ENCODE peak calls at places on chromosomes 5 and 9, in four cellular contexts. W is GM23248, M is fibroblast of lung, P is mammary epithelial cell. C is an unnamed sample.

GRCh38 chr9:126057461-126057860 is 269.2 kb upstream of the MVB12B start:
- DNase-seq in W (no peak), M (no peak), P (no peak), C (no peak)

GRCh38 chr5:36602711-36603321 is 3.6 kb upstream of the SLC1A3 start:
- DNase-seq in M (no peak), W (no peak), P (no peak), C (no peak)

GRCh38 chr9:110161940-110162339 is 46.0 kb downstream of the C9orf152 start:
- DNase-seq in P (no peak), M (no peak), W (no peak), C (no peak)

GRCh38 chr9:8679405-8679951 is 879.9 kb upstream of the DMAC1 start:
- DNase-seq in P (no peak), W (no peak), M (peak; percentile 26), C (no peak)

GRCh38 chr9:89097219-89097618 is 81.4 kb downstream of the SHC3 start:
- DNase-seq in M (no peak), W (no peak), P (no peak), C (no peak)

GRCh38 chr9:127982912-127983311 is 2.1 kb upstream of the EEIG1 start:
- DNase-seq in P (no peak), M (no peak), W (no peak), C (peak; percentile 36)

GRCh38 chr9:120622790-120623189 is 42.8 kb upstream of the CDK5RAP2 start:
- DNase-seq in P (no peak), W (no peak), M (no peak), C (no peak)

GRCh38 chr5:123068368-123068767 is 20.7 kb upstream of the PRDM6 start:
- DNase-seq in P (no peak), W (no peak), M (no peak), C (no peak)

GRCh38 chr5:104659497-104659896 is 1096.9 kb upstream of the NUDT12 start:
- DNase-seq in P (no peak), M (no peak), W (no peak), C (no peak)

GRCh38 chr9:121886759-121887485 is 206.2 kb downstream of the TTLL11 start:
- DNase-seq in M (no peak), W (no peak), P (no peak), C (no peak)

GRCh38 chr5:86861514-86861913 is 243.8 kb downstream of the COX7C start:
- DNase-seq in M (no peak), W (no peak), P (no peak), C (no peak)

GRCh38 chr9:93007529-93008058 is 50.9 kb upstream of the SUSD3 start:
- DNase-seq in P (no peak), M (no peak), W (no peak), C (no peak)

GRCh38 chr9:10050016-10050415 is 562.8 kb downstream of the PTPRD start:
- DNase-seq in W (peak; percentile 55), M (peak; percentile 43), P (peak; percentile 41), C (no peak)

GRCh38 chr9:31950756-31951155 is 433.7 kb upstream of the ACO1 start:
- DNase-seq in P (no peak), W (no peak), M (no peak), C (no peak)

GRCh38 chr9:127121628-127122175 is 733 bp downstream of the ANGPTL2 start:
- DNase-seq in W (peak; percentile 78), M (peak; percentile 38), P (no peak), C (peak; percentile 89)

GRCh38 chr5:119470851-119471451 is 18.7 kb downstream of the HSD17B4 start:
- DNase-seq in P (peak; percentile 19), M (peak; percentile 72), W (peak; percentile 56), C (no peak)

GRCh38 chr9:31355159-31355882 is 1029.1 kb upstream of the ACO1 start:
- DNase-seq in P (no peak), M (no peak), W (no peak), C (no peak)

GRCh38 chr9:16121593-16121992 is 568.8 kb downstream of the CCDC171 start:
- DNase-seq in M (no peak), P (no peak), W (peak; percentile 68), C (no peak)
- H3K27ac ChIP-seq in M (no peak overlapping the region), P (no peak overlapping the region), W (peak overlapping the region; percentile 12), C (peak overlapping the region; percentile 87)

GRCh38 chr5:109959652-109960051 is 269.9 kb downstream of the MAN2A1 start:
- DNase-seq in P (no peak), W (no peak), M (no peak), C (peak; percentile 32)

GRCh38 chr5:109958082-109958481 is 268.4 kb downstream of the MAN2A1 start:
- DNase-seq in P (no peak), W (no peak), M (no peak), C (no peak)

GRCh38 chr5:109964136-109964535 is 274.4 kb downstream of the MAN2A1 start:
- DNase-seq in M (no peak), P (peak; percentile 24), W (peak; percentile 23), C (no peak)

GRCh38 chr5:109962882-109963603 is 273.3 kb downstream of the MAN2A1 start:
- DNase-seq in M (no peak), P (no peak), W (no peak), C (no peak)

DNA sequence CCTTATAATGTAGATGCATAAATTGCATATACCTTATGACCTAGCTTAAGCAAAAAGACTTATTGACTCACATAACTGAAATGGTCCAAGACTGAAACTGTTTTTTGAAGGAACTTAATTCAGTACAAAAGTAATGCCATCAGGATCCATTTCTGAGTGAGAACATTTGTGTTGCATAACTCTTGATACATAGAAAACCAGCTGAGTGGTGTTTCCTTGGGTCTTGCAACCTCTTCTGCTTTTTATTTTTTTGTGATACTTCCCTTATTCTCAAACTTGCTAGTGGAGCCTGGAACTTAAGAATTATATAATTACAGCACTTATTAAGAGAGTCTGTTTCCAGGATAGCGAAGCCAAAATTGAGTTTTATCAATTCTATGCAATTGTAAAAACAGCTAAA is 272.0 kb downstream of the MAN2A1 start:
- DNase-seq in W (no peak), M (no peak), P (no peak), C (peak; percentile 10)
- H3K4me2 ChIP-seq in W (no peak overlapping the region), M (no peak overlapping the region), P (no peak overlapping the region), C (no peak overlapping the region)

GRCh38 chr5:177447066-177447610 is 524 bp downstream of the PRR7 start:
- DNase-seq in W (peak; percentile 76), P (peak; percentile 45), M (peak; percentile 36), C (peak; percentile 96)

GRCh38 chr5:177447611-177448243 is 1.1 kb downstream of the PRR7 start:
- DNase-seq in W (peak; percentile 83), M (peak; percentile 81), P (peak; percentile 94), C (peak; percentile 99)

GRCh38 chr5:177450672-177451424 is 4.2 kb downstream of the PRR7 start:
- DNase-seq in M (no peak), P (no peak), W (no peak), C (no peak)

GRCh38 chr5:177448244-177448950 is 1.8 kb downstream of the PRR7 start:
- DNase-seq in M (no peak), P (no peak), W (no peak), C (peak; percentile 88)

GRCh38 chr5:177449140-177450061 is 2.8 kb downstream of the PRR7 start:
- DNase-seq in W (no peak), M (no peak), P (peak; percentile 58), C (no peak)
- H3K27ac ChIP-seq in W (no peak overlapping the region), M (no peak overlapping the region), P (no peak overlapping the region), C (no peak overlapping the region)

GRCh38 chr5:43420241-43420640 is 8.1 kb upstream of the CCL28 start:
- DNase-seq in M (no peak), W (no peak), P (no peak), C (no peak)
- H3K4me2 ChIP-seq in M (no peak overlapping the region), W (no peak overlapping the region), P (no peak overlapping the region), C (no peak overlapping the region)

GRCh38 chr5:56464935-56465756 is 232.0 kb upstream of the ANKRD55 start:
- DNase-seq in P (no peak), M (no peak), W (peak; percentile 40), C (no peak)

GRCh38 chr5:56461584-56461983 is 228.5 kb upstream of the ANKRD55 start:
- DNase-seq in W (no peak), M (no peak), P (no peak), C (no peak)

GRCh38 chr5:56466136-56466816 is 233.1 kb upstream of the ANKRD55 start:
- DNase-seq in M (no peak), W (no peak), P (no peak), C (no peak)

GRCh38 chr5:56465757-56466127 is 232.6 kb upstream of the ANKRD55 start:
- DNase-seq in W (peak; percentile 14), M (no peak), P (no peak), C (no peak)

DNA sequence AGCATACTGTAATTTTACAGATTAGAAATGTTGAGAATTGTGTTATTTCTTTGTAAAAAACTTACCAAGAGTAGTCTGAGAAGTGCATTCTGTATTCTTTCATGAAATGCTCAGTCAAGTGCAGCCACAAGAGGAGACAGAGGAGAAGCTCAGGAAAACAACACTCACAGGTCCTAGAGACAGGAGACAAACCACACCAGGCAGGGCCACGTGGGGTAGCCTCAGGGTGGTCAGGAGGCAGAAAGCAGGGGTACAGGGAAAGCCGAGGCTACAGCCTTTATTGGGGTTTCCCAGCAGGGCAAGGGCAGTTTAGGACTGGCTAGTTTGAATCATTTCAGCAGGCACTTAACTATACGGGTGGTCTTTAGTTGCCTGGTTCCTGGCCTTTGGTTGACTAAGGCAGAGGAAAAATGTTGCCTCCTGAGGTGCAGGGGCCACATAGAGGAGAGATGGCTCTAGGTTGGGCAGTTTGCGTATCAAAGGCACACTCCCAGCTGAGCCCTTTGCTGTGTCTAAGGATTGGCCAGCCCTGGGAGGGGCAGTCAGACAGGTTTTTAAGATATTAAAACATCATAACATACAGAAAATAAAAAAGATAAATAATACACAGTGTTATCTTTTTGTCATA is 230.9 kb upstream of the ANKRD55 start:
- DNase-seq in P (no peak), M (no peak), W (no peak), C (no peak)
- H3K27ac ChIP-seq in P (no peak overlapping the region), M (no peak overlapping the region), W (no peak overlapping the region), C (no peak overlapping the region)

GRCh38 chr9:5853005-5853404 is 20.1 kb upstream of the ERMP1 start:
- DNase-seq in P (no peak), W (no peak), M (no peak), C (no peak)

GRCh38 chr9:5850735-5851122 is 17.8 kb upstream of the ERMP1 start:
- DNase-seq in W (no peak), P (no peak), M (no peak), C (no peak)

GRCh38 chr9:5848372-5848882 is 15.5 kb upstream of the ERMP1 start:
- DNase-seq in W (no peak), P (no peak), M (no peak), C (no peak)

GRCh38 chr9:5854032-5854792 is 21.3 kb upstream of the ERMP1 start:
- DNase-seq in M (no peak), P (peak; percentile 32), W (no peak), C (no peak)

DNA sequence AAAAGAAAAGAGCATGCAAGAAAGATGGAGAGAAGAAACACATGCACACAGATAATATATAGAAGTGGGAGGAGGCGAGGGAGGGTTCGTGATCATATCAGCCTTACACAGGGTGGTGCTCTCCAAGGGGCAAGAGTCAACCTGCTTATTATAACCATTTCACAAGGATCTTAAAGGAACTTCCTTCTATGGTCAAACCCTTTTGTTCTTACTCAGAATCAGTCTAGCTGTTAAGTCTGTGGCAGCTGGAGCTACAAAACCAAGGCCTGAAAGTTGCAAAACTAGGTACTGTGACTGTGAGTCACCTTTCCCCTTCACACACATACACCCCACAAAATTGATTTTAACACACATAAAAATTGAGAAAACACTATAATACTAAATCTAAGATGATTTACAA is 18.5 kb upstream of the ERMP1 start:
- DNase-seq in W (peak; percentile 77), P (peak; percentile 97), M (peak; percentile 73), C (no peak)
- H3K4me2 ChIP-seq in W (no peak overlapping the region), P (peak overlapping the region; percentile 61), M (no peak overlapping the region), C (no peak overlapping the region)

GRCh38 chr5:170626507-170627150 is 122.8 kb downstream of the KCNIP1 start:
- DNase-seq in P (no peak), W (no peak), M (no peak), C (no peak)
- H3K27ac ChIP-seq in P (no peak overlapping the region), W (no peak overlapping the region), M (no peak overlapping the region), C (no peak overlapping the region)

C was measured in osteoblast.